ENCODE peak calls at places on chromosome 19, in four cellular contexts. C, J, Z and Y are unnamed samples.

GRCh38 chr19:2424686-2425621 is 2.4 kb downstream of the TIMM13 start:
- DNase-seq in C (peak), J (peak), Z (peak), Y (no peak)

GRCh38 chr19:4206818-4207484 is 22.4 kb upstream of the EBI3 start:
- DNase-seq in J (no peak), C (no peak), Z (no peak), Y (no peak)

GRCh38 chr19:15357906-15358305 is 21.7 kb downstream of the AKAP8 start:
- DNase-seq in Z (no peak), C (no peak), J (no peak), Y (no peak)

GRCh38 chr19:15421136-15421535 is 2.3 kb upstream of the AKAP8L start:
- DNase-seq in C (no peak), Z (no peak), J (no peak), Y (no peak)

GRCh38 chr19:28874742-28875141 is 338.2 kb downstream of the UQCRFS1 start:
- DNase-seq in C (no peak), Z (no peak), J (no peak), Y (no peak)

GRCh38 chr19:16266586-16266942 is 58.1 kb upstream of the KLF2 start:
- DNase-seq in J (no peak), Z (no peak), C (no peak), Y (peak)

GRCh38 chr19:15449620-15450527 is at the start of gene WIZ:
- DNase-seq in J (peak), Z (peak), C (peak), Y (peak)

GRCh38 chr19:628168-628567 is 5.2 kb downstream of the POLRMT start:
- DNase-seq in Z (no peak), C (no peak), J (no peak), Y (no peak)

GRCh38 chr19:13120817-13121216 is 2.8 kb downstream of the NACC1 start:
- DNase-seq in J (no peak), C (no peak), Z (no peak), Y (no peak)

GRCh38 chr19:14571695-14572490 is at the start of gene NDUFB7:
- DNase-seq in Z (peak), C (peak), J (peak), Y (peak)

GRCh38 chr19:58007285-58007684 is 4.7 kb upstream of the ZNF606 start:
- DNase-seq in Z (no peak), J (no peak), C (no peak), Y (no peak)

GRCh38 chr19:39843919-39844793 is 2.0 kb downstream of the FBL start:
- DNase-seq in J (no peak), C (no peak), Z (no peak), Y (no peak)

GRCh38 chr19:18763674-18764590 is 27.2 kb downstream of the COMP start:
- DNase-seq in C (peak), Z (no peak), J (no peak), Y (no peak)

GRCh38 chr19:49455729-49456128 is 2.7 kb downstream of the ALDH16A1 start:
- DNase-seq in J (no peak), Z (no peak), C (no peak), Y (no peak)

GRCh38 chr19:53906211-53907192 is 2.6 kb upstream of the CACNG7 start:
- DNase-seq in C (peak), J (peak), Z (no peak), Y (peak)

GRCh38 chr19:48987323-48987722 is 5.8 kb downstream of the GYS1 start:
- DNase-seq in Z (no peak), J (no peak), C (no peak), Y (no peak)

GRCh38 chr19:48991823-48992570 is 1.1 kb downstream of the GYS1 start:
- DNase-seq in J (peak), C (peak), Z (peak), Y (no peak)

GRCh38 chr19:43229315-43229714 is 23.9 kb upstream of the PSG4 start:
- DNase-seq in J (no peak), Z (no peak), C (no peak), Y (no peak)

GRCh38 chr19:2337329-2337707 is 8.8 kb downstream of the SPPL2B start:
- DNase-seq in J (no peak), Z (peak), C (peak), Y (no peak)

GRCh38 chr19:2552859-2553258 is 76.9 kb downstream of the GADD45B start:
- DNase-seq in Z (no peak), C (no peak), J (peak), Y (peak)

GRCh38 chr19:13986348-13986904 is 19.7 kb downstream of the RFX1 start:
- DNase-seq in C (peak), Z (peak), J (peak), Y (peak)

GRCh38 chr19:2428027-2428690 is 773 bp upstream of the TIMM13 start:
- DNase-seq in J (peak), Z (no peak), C (peak), Y (no peak)

GRCh38 chr19:41564515-41565383 is 11.2 kb upstream of the CEACAM21 start:
- DNase-seq in C (no peak), J (no peak), Z (no peak), Y (no peak)

GRCh38 chr19:7994114-7994513 is 11.3 kb downstream of the ELAVL1 start:
- DNase-seq in J (no peak), Z (no peak), C (no peak), Y (no peak)

GRCh38 chr19:4456843-4457653 is 546 bp downstream of the UBXN6 start:
- DNase-seq in C (peak), J (peak), Z (no peak), Y (peak)

GRCh38 chr19:55383789-55384575 is at the start of gene TMEM238:
- DNase-seq in J (peak), C (peak), Z (peak), Y (peak)

GRCh38 chr19:12075538-12076139 is 11.1 kb downstream of the ZNF844 start:
- DNase-seq in Z (no peak), C (no peak), J (no peak), Y (no peak)

GRCh38 chr19:12077375-12077774 is 12.8 kb downstream of the ZNF844 start:
- DNase-seq in C (no peak), J (no peak), Z (no peak), Y (no peak)
- H3K4me3 ChIP-seq in C (no peak), J (no peak), Z (no peak), Y (no peak)

GRCh38 chr19:10885241-10886169 is 14.2 kb downstream of the CARM1 start:
- DNase-seq in Z (no peak), C (no peak), J (no peak), Y (no peak)

GRCh38 chr19:10889880-10890279 is 18.5 kb downstream of the CARM1 start:
- DNase-seq in Z (no peak), J (no peak), C (no peak), Y (no peak)

GRCh38 chr19:10888421-10888866 is 17.1 kb downstream of the CARM1 start:
- DNase-seq in C (no peak), J (no peak), Z (no peak), Y (no peak)

GRCh38 chr19:10884273-10884672 is 12.9 kb downstream of the CARM1 start:
- DNase-seq in J (no peak), C (no peak), Z (no peak), Y (no peak)

DNA sequence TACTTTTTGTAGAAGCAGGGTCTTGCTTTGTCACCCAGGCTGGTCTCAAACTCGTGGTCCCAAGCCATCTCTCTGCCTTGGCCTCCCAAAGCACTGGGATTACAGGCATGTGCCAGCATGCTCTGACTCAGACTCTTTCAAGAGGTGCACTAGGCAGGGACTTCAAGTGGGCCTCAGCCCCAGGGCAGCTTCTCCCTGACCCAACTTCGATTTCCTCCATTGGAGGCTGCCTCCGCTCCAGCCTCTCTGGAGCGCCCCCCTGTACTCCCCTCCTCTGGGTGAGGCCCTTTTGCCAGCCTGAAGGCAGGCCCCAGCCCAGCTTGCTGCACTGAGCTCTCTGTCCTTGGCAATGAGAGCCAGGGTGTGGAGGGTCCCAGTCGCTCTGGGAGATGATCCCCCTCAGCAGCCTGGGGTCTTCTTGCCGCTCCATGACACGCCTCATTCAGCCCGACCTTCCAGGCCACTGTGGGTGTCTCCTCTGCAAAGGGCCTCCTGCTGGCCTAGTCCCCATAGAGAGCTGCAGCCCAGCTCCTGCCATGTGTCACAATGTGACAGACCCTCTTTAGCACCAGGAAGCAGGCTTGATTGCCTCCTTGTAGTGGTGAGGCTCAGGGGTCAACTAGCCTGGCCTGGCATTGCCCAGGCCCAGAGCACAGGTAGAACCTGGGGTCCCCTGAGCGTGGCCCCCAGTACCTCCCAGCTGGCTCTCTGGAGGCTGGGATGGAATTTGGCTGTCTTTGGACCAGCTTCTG is 16.4 kb downstream of the CARM1 start:
- DNase-seq in J (no peak), Z (no peak), C (no peak), Y (no peak)
- H3K4me3 ChIP-seq in J (no peak), Z (no peak), C (no peak), Y (no peak)

GRCh38 chr19:38451036-38451435 is 17.5 kb downstream of the RYR1 start:
- DNase-seq in C (no peak), Z (no peak), J (no peak), Y (no peak)
- H3K4me3 ChIP-seq in C (no peak), Z (no peak), J (no peak), Y (no peak)

GRCh38 chr19:33819875-33820781 is 23.5 kb downstream of the KCTD15 start:
- DNase-seq in C (peak), Z (peak), J (peak), Y (peak)
- H3K4me3 ChIP-seq in C (peak), Z (peak), J (peak), Y (peak)

GRCh38 chr19:6766357-6767080 is 716 bp downstream of the SH2D3A start:
- DNase-seq in J (no peak), C (no peak), Z (no peak), Y (no peak)

GRCh38 chr19:6769006-6769637 is 1.9 kb upstream of the SH2D3A start:
- DNase-seq in J (no peak), C (no peak), Z (no peak), Y (no peak)

GRCh38 chr19:6768236-6768785 is 1.1 kb upstream of the SH2D3A start:
- DNase-seq in Z (no peak), C (no peak), J (no peak), Y (no peak)

GRCh38 chr19:6767081-6767356 is 216 bp downstream of the SH2D3A start:
- DNase-seq in J (no peak), C (no peak), Z (no peak), Y (no peak)

GRCh38 chr19:6767357-6768235 is at the start of gene SH2D3A:
- DNase-seq in Z (no peak), J (peak), C (peak), Y (peak)
- H3K4me3 ChIP-seq in Z (no peak), J (peak), C (peak), Y (peak)